ENCODE peak calls at places on chromosomes 4 and X, in five cellular contexts. P is ovary, U is transverse colon, Y is A549, T is upper lobe of left lung. S is an unnamed sample.

GRCh38 chrX:133390647-133391046 is 24.6 kb downstream of the GPC4 start:
- DNase-seq in P (no peak), U (peak; percentile 11), Y (no peak), T (no peak), S (peak; percentile 49)

GRCh38 chr4:22014222-22014741 is 65.7 kb upstream of the KCNIP4 start:
- DNase-seq in P (no peak), U (no peak), Y (no peak), T (no peak), S (no peak)

GRCh38 chr4:947491-947971 is 15.3 kb downstream of the TMEM175 start:
- DNase-seq in P (no peak), U (no peak), Y (no peak), T (peak; percentile 68), S (no peak)

GRCh38 chrX:78945186-78945912 is at the start of gene P2RY10:
- DNase-seq in P (no peak), U (peak; percentile 24), Y (no peak), T (no peak), S (no peak)

GRCh38 chr4:101667348-101667747 is 123.2 kb upstream of the BANK1 start:
- DNase-seq in P (no peak), U (no peak), Y (no peak), T (no peak), S (no peak)

GRCh38 chr4:159267023-159267939 is 164.4 kb downstream of the RAPGEF2 start:
- DNase-seq in P (no peak), U (no peak), Y (no peak), T (no peak), S (no peak)

GRCh38 chrX:13716905-13717304 is 17.5 kb downstream of the TRAPPC2 start:
- DNase-seq in P (no peak), U (peak; percentile 14), Y (no peak), T (no peak), S (no peak)

GRCh38 chr4:38449506-38450174 is 214.4 kb upstream of the KLF3 start:
- DNase-seq in P (no peak), U (no peak), Y (no peak), T (no peak), S (no peak)

GRCh38 chr4:68895561-68896198 is 55.9 kb downstream of the UGT2A3 start:
- DNase-seq in P (no peak), U (no peak), Y (no peak), T (no peak), S (no peak)

GRCh38 chr4:109294006-109294405 is 8.5 kb downstream of the COL25A1 start:
- DNase-seq in P (no peak), U (no peak), Y (no peak), T (no peak), S (no peak)

GRCh38 chr4:4225915-4226605 is 669 bp downstream of the OTOP1 start:
- DNase-seq in P (no peak), U (no peak), Y (no peak), T (peak; percentile 80), S (no peak)
- H3K4me3 ChIP-seq in P (no peak overlapping the region), U (no peak overlapping the region), Y (no peak overlapping the region), T (no peak overlapping the region), S (no peak overlapping the region)

GRCh38 chrX:118677318-118677717 is 50.1 kb upstream of the IL13RA1 start:
- DNase-seq in P (no peak), U (no peak), Y (no peak), T (no peak), S (no peak)
- TF ChIP-seq EP300 in P (no peak), U (no peak), Y (no peak), T (no peak), S (no peak)

DNA sequence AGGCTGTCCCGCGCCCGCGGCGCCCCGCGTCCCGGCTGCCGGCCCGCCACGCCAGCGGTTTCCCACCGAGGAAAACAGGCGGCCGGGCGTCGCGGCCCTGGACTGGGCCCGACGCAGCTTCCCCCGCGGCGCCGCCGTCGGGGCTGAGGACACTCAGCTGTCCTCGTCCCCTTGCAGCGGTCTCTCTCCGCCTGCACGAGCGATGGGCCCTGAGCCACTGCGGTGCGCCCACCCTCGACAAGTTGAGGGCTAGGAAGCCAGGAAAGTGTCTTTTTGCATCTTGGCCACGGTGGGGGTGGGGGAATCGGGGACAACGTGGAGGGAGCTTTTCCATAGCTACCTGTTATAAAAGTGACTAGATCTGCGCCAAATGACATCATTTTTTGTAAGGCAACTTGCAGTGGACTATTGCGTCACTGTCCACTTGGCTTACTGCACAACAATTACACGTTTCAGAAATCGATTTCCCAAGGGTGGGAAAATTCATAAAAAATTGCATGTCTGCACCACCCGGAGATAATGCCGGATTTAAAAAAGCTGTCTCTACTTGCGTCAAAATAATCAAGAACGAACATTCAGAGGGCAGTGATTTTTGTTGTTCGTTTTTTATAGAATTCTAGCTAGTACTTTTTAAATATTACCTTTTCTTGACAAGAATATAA is 1.1 kb downstream of the KLHL15 start:
- DNase-seq in P (no peak), U (no peak), Y (peak; percentile 33), T (no peak), S (no peak)
- TF ChIP-seq POLR2A in P (peak; percentile 32), U (peak; percentile 11), Y (no peak), T (no peak), S (no peak)

GRCh38 chrX:15157624-15158023 is 112.3 kb downstream of the ASB9 start:
- DNase-seq in P (no peak), U (no peak), Y (no peak), T (no peak), S (no peak)
- H3K4me3 ChIP-seq in P (no peak overlapping the region), U (no peak overlapping the region), Y (no peak overlapping the region), T (no peak overlapping the region), S (no peak overlapping the region)

GRCh38 chr4:141019772-141020171 is 113.5 kb downstream of the RNF150 start:
- DNase-seq in P (no peak), U (no peak), Y (no peak), T (no peak), S (no peak)

GRCh38 chr4:141021397-141022194 is 111.7 kb downstream of the RNF150 start:
- DNase-seq in P (no peak), U (no peak), Y (no peak), T (no peak), S (no peak)

GRCh38 chr4:141022221-141022760 is 111.0 kb downstream of the RNF150 start:
- DNase-seq in P (no peak), U (no peak), Y (no peak), T (no peak), S (no peak)

GRCh38 chr4:141023051-141023450 is 110.2 kb downstream of the RNF150 start:
- DNase-seq in P (no peak), U (no peak), Y (no peak), T (no peak), S (no peak)

GRCh38 chr4:141020801-141021261 is 112.4 kb downstream of the RNF150 start:
- DNase-seq in P (no peak), U (no peak), Y (no peak), T (no peak), S (no peak)
- TF ChIP-seq EP300 in P (no peak), U (no peak), Y (no peak), T (no peak), S (no peak)

DNA sequence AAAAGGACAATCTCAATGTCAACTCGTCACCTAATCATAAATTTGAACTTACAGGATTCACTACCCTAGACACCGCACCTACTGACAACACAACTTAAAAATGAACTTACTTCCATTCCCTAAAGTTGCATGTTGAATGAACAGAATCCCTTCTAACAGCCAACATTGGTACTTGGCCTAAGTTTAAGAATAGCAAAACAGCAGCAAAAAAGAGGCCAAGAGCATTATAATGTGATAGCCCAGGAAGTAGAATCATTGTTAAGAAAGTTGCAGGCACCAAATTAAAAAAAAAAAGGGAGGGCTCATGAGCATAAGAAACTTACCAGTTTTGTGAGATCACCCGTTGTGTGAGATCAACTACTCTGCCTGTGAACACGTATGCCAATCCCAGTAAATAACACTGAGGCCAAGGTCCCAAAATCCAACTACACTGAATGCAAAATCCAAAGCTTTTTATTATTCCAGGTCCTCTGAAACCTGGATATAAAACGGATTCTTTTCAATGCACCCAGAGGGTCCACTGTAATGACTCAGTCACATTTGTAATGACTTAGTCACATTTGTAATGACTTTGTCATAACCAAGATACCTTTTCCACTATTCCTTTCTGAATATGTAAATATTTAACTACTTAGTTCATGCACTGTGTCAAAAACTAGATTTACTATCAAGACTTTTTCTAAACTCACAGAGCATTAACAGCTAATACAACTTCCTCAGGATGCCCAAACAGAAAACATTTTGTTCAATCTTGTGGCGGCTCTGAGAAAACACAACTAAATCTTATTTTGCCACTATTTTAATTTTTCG is 6.8 kb downstream of the HNRNPDL start:
- DNase-seq in P (no peak), U (no peak), Y (no peak), T (no peak), S (no peak)
- TF ChIP-seq POLR2A in P (no peak), U (peak; percentile 13), Y (no peak), T (no peak), S (no peak)

DNA sequence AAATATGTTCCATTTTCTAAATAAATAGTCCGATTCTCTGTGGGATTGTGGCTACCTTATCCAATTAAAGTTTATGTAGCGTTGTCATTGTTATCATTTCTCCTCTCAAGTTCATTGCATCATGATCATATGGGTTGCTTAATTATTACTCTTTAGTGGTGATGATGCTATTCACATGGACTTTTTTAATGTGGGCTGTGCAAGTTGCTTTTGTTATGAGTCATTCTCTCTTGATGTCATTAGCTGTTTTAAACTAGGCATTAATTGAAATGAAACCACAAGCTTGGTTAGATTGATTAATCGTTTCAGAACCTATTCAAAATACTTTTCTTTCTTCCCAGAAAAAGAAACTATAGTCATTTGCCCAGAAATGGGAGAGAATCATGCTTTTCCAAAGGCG is 38.2 kb downstream of the NHS start:
- DNase-seq in P (no peak), U (no peak), Y (no peak), T (no peak), S (no peak)
- H3K4me3 ChIP-seq in P (no peak overlapping the region), U (no peak overlapping the region), Y (peak overlapping the region; percentile 20), T (no peak overlapping the region), S (no peak overlapping the region)

S was measured in stomach.